ENCODE peak calls at places on chromosomes 4 and X, in nine cellular contexts. X is left cardiac atrium; C is HCT116; Z is pancreas; J is activated CD8-positive, alpha-beta memory T cell treated with anti-CD3 and anti-CD28 coated beads, Interleukin-2, amount 10 ng/mL, durations not matched to agents 7 days and 5 days; G is lower lobe of right lung; V is activated CD8-positive, alpha-beta T cell treated with anti-CD3 and anti-CD28 coated beads, Interleukin-2, amount 10 ng/mL, durations not matched to agents 7 days and 5 days; Y is T-helper 17 cell; H is foreskin keratinocyte. B is an unnamed sample.

GRCh38 chr4:105923507-105924238 is 28.4 kb downstream of the NPNT start:
- ATAC-seq in Y (no peak), V (no peak), C (peak; percentile 94), J (no peak), G (peak; percentile 89), X (no peak), H (peak; percentile 84), Z (peak; percentile 22), B (peak; percentile 38)

GRCh38 chr4:55397521-55398321 is 2.0 kb downstream of the TMEM165 start:
- ATAC-seq in C (no peak), V (no peak), Y (no peak), Z (peak; percentile 8), H (no peak), X (no peak), G (no peak), J (no peak), B (no peak)

GRCh38 chrX:53817548-53817947 is 131.0 kb upstream of the HUWE1 start:
- ATAC-seq in Y (no peak), G (no peak), J (no peak), H (no peak), X (no peak), Z (no peak), V (no peak), C (no peak), B (no peak)

GRCh38 chr4:110869862-110870577 is 247.1 kb upstream of the PITX2 start:
- ATAC-seq in G (no peak), J (no peak), C (peak; percentile 32), H (no peak), Y (no peak), Z (peak; percentile 39), X (peak; percentile 80), V (no peak), B (no peak)

GRCh38 chr4:95528388-95528787 is 20.4 kb downstream of the UNC5C start:
- ATAC-seq in Y (no peak), G (no peak), J (no peak), H (no peak), X (peak; percentile 72), Z (no peak), V (no peak), C (no peak), B (no peak)

GRCh38 chr4:76687730-76688441 is 210.1 kb downstream of the SOWAHB start:
- ATAC-seq in J (no peak), Z (no peak), Y (no peak), G (no peak), C (no peak), H (peak; percentile 11), V (no peak), X (no peak), B (no peak)

GRCh38 chr4:86791126-86791525 is 58.1 kb downstream of the SLC10A6 start:
- ATAC-seq in J (no peak), Y (no peak), G (no peak), X (no peak), H (no peak), Z (no peak), V (no peak), C (peak; percentile 72), B (no peak)

GRCh38 chr4:166202991-166203390 is 330.0 kb downstream of the TLL1 start:
- ATAC-seq in H (no peak), Z (no peak), Y (no peak), X (no peak), V (no peak), C (no peak), J (no peak), G (no peak), B (no peak)

GRCh38 chr4:74014332-74014731 is 15.9 kb upstream of the CXCL5 start:
- ATAC-seq in J (no peak), G (no peak), V (no peak), X (no peak), Z (no peak), H (no peak), Y (no peak), C (no peak), B (no peak)

GRCh38 chr4:140469806-140470733 is 28.0 kb downstream of the MGAT4D start:
- ATAC-seq in G (no peak), X (peak; percentile 72), C (no peak), V (no peak), Y (no peak), H (no peak), J (no peak), Z (peak; percentile 94), B (no peak)

GRCh38 chr4:176013466-176014247 is 52.0 kb upstream of the WDR17 start:
- ATAC-seq in H (no peak), Z (no peak), G (peak; percentile 34), C (no peak), J (no peak), V (no peak), Y (no peak), X (no peak), B (no peak)

GRCh38 chr4:26899991-26900390 is 39.4 kb downstream of the STIM2 start:
- ATAC-seq in H (no peak), Y (no peak), Z (peak; percentile 86), G (no peak), X (no peak), V (peak; percentile 60), J (no peak), C (no peak), B (no peak)

GRCh38 chrX:48703642-48704481 is 7.3 kb downstream of the SUV39H1 start:
- ATAC-seq in C (peak; percentile 72), G (no peak), Y (no peak), Z (no peak), H (peak; percentile 95), X (peak; percentile 53), V (no peak), J (no peak), B (peak; percentile 94)

GRCh38 chr4:183838987-183839712 is 66.0 kb upstream of the STOX2 start:
- ATAC-seq in V (no peak), G (no peak), X (peak; percentile 41), C (no peak), J (no peak), Z (peak; percentile 80), H (no peak), Y (no peak), B (no peak)

GRCh38 chr4:76061977-76062376 is 12.5 kb upstream of the ART3 start:
- ATAC-seq in Z (no peak), Y (peak; percentile 48), X (no peak), H (no peak), G (no peak), J (no peak), V (no peak), C (no peak), B (no peak)

GRCh38 chr4:150318971-150319370 is 240.7 kb downstream of the DCLK2 start:
- ATAC-seq in V (no peak), G (no peak), H (no peak), C (no peak), J (no peak), Z (no peak), Y (no peak), X (no peak), B (no peak)

GRCh38 chr4:32884198-32884597 is 2164.0 kb downstream of the PCDH7 start:
- ATAC-seq in Y (no peak), J (no peak), G (no peak), H (no peak), X (no peak), C (no peak), V (no peak), Z (no peak), B (no peak)

GRCh38 chrX:150508461-150509367 is 59.7 kb upstream of the MTM1 start:
- ATAC-seq in H (no peak), G (peak; percentile 74), X (peak; percentile 87), Y (no peak), C (no peak), V (no peak), Z (peak; percentile 77), J (no peak), B (peak; percentile 12)

GRCh38 chr4:128475597-128475996 is 188.0 kb upstream of the PGRMC2 start:
- ATAC-seq in V (no peak), C (no peak), X (no peak), H (no peak), Y (no peak), J (no peak), Z (no peak), G (peak; percentile 4), B (no peak)

GRCh38 chr4:155679343-155679742 is 12.7 kb downstream of the GUCY1A1 start:
- ATAC-seq in V (no peak), Y (no peak), C (no peak), X (peak; percentile 72), G (peak; percentile 71), J (no peak), H (no peak), Z (no peak), B (peak; percentile 92)

GRCh38 chr4:185534534-185534849 is 815 bp downstream of the PDLIM3 start:
- ATAC-seq in Z (peak; percentile 56), C (no peak), J (no peak), H (no peak), G (no peak), X (peak; percentile 58), Y (no peak), V (no peak), B (no peak)

GRCh38 chr4:41142356-41142755 is 72.0 kb downstream of the APBB2 start:
- ATAC-seq in G (no peak), Y (no peak), C (no peak), Z (no peak), H (no peak), J (no peak), V (no peak), X (no peak), B (no peak)

GRCh38 chrX:129938081-129938480 is 32.1 kb downstream of the UTP14A start:
- ATAC-seq in H (no peak), G (no peak), X (no peak), C (no peak), Y (no peak), V (no peak), J (no peak), Z (no peak), B (no peak)

GRCh38 chr4:52755409-52755808 is 4.2 kb upstream of the ERVMER34-1 start:
- ATAC-seq in H (no peak), C (no peak), J (no peak), Z (no peak), X (no peak), V (no peak), Y (no peak), G (no peak), B (no peak)

GRCh38 chr4:98626350-98626749 is 32.1 kb downstream of the TSPAN5 start:
- ATAC-seq in H (peak; percentile 97), C (peak; percentile 86), X (peak; percentile 52), G (peak; percentile 41), J (peak; percentile 16), Z (peak; percentile 64), Y (peak; percentile 53), V (no peak), B (peak; percentile 79)

GRCh38 chr4:15809058-15809457 is 30.9 kb downstream of the CD38 start:
- ATAC-seq in C (no peak), X (no peak), H (no peak), G (peak; percentile 59), V (no peak), Y (peak; percentile 25), J (peak; percentile 67), Z (peak; percentile 36), B (peak; percentile 9)

GRCh38 chr4:169070071-169070894 is 60.2 kb upstream of the CBR4 start:
- ATAC-seq in G (peak; percentile 83), X (peak; percentile 66), C (peak; percentile 86), J (no peak), H (peak; percentile 96), Z (peak; percentile 92), Y (no peak), V (no peak), B (peak; percentile 97)

GRCh38 chr4:1869530-1870327 is 1.5 kb upstream of the NSD2 start:
- ATAC-seq in Z (no peak), V (peak; percentile 10), X (no peak), G (peak; percentile 8), Y (peak; percentile 0), J (no peak), H (no peak), C (peak; percentile 41), B (peak; percentile 12)

B was measured in esophagus mucosa.